ENCODE peak calls at places on chromosomes 13 and 19, in eight cellular contexts. One of them, this sample, is unnamed.

GRCh38 chr19:4577020-4577782 is 17.7 kb upstream of the SEMA6B start:
- DNase-seq in glutamatergic neuron: no peak
- DNase-seq in NCI-H2171 treated with DMSO at 0.1 percent for 48 hours: no peak
- DNase-seq in Caco-2: no peak
- DNase-seq in NCI-H1092: no peak
- DNase-seq in transverse colon: no peak
- DNase-seq in T-cell: no peak
- DNase-seq in NCI-H774: no peak
- DNase-seq in this sample: no peak

GRCh38 chr19:7534531-7534980 is 961 bp upstream of the PNPLA6 start:
- DNase-seq in transverse colon: peak
- DNase-seq in NCI-H1092: no peak
- DNase-seq in NCI-H2171 treated with DMSO at 0.1 percent for 48 hours: peak
- DNase-seq in T-cell: peak
- DNase-seq in glutamatergic neuron: peak
- DNase-seq in NCI-H774: no peak
- DNase-seq in Caco-2: peak
- DNase-seq in this sample: no peak

GRCh38 chr13:48489003-48489402 is 43.9 kb downstream of the RCBTB2 start:
- DNase-seq in NCI-H1092: no peak
- DNase-seq in NCI-H774: no peak
- DNase-seq in transverse colon: no peak
- DNase-seq in Caco-2: no peak
- DNase-seq in T-cell: no peak
- DNase-seq in glutamatergic neuron: no peak
- DNase-seq in NCI-H2171 treated with DMSO at 0.1 percent for 48 hours: no peak
- DNase-seq in this sample: no peak

GRCh38 chr13:27857271-27857670 is 62.5 kb upstream of the PDX1 start:
- DNase-seq in Caco-2: no peak
- DNase-seq in NCI-H774: peak
- DNase-seq in glutamatergic neuron: peak
- DNase-seq in NCI-H2171 treated with DMSO at 0.1 percent for 48 hours: peak
- DNase-seq in NCI-H1092: peak
- DNase-seq in transverse colon: no peak
- DNase-seq in T-cell: no peak
- DNase-seq in this sample: no peak

GRCh38 chr19:39100500-39101166 is 16.5 kb downstream of the ACP7 start:
- DNase-seq in glutamatergic neuron: no peak
- DNase-seq in NCI-H774: no peak
- DNase-seq in T-cell: no peak
- DNase-seq in NCI-H2171 treated with DMSO at 0.1 percent for 48 hours: no peak
- DNase-seq in NCI-H1092: no peak
- DNase-seq in transverse colon: no peak
- DNase-seq in Caco-2: no peak
- DNase-seq in this sample: no peak

GRCh38 chr19:9673912-9674668 is 810 bp downstream of the ZNF562 start:
- DNase-seq in glutamatergic neuron: no peak
- DNase-seq in T-cell: peak
- DNase-seq in NCI-H2171 treated with DMSO at 0.1 percent for 48 hours: no peak
- DNase-seq in NCI-H1092: no peak
- DNase-seq in transverse colon: no peak
- DNase-seq in NCI-H774: no peak
- DNase-seq in Caco-2: peak
- DNase-seq in this sample: peak

GRCh38 chr13:110570886-110571285 is 9.4 kb upstream of the RAB20 start:
- DNase-seq in NCI-H2171 treated with DMSO at 0.1 percent for 48 hours: no peak
- DNase-seq in NCI-H774: no peak
- DNase-seq in NCI-H1092: no peak
- DNase-seq in glutamatergic neuron: no peak
- DNase-seq in transverse colon: no peak
- DNase-seq in T-cell: no peak
- DNase-seq in Caco-2: no peak
- DNase-seq in this sample: no peak

GRCh38 chr13:39273953-39274352 is 235.7 kb downstream of the NHLRC3 start:
- DNase-seq in Caco-2: peak
- DNase-seq in NCI-H1092: no peak
- DNase-seq in transverse colon: peak
- DNase-seq in T-cell: no peak
- DNase-seq in glutamatergic neuron: no peak
- DNase-seq in NCI-H2171 treated with DMSO at 0.1 percent for 48 hours: no peak
- DNase-seq in NCI-H774: no peak
- DNase-seq in this sample: no peak

GRCh38 chr19:34274827-34275625 is 20.7 kb downstream of the GARRE1 start:
- DNase-seq in transverse colon: no peak
- DNase-seq in T-cell: no peak
- DNase-seq in NCI-H774: no peak
- DNase-seq in Caco-2: no peak
- DNase-seq in glutamatergic neuron: no peak
- DNase-seq in NCI-H2171 treated with DMSO at 0.1 percent for 48 hours: no peak
- DNase-seq in NCI-H1092: no peak
- DNase-seq in this sample: no peak

This sample was measured in stimulated activated naive CD8-positive, alpha-beta T cell treated with anti-CD3 and anti-CD28 coated beads, Interleukin-15, amount 100 ng/mL, for 72 hours.